ENCODE peak calls at places on chromosome 1, in eight cellular contexts. D is foreskin fibroblast; C is AG09319; P is IMR-90; M is heart right ventricle; O is GM13977; V is dorsolateral prefrontal cortex; B is CD8-positive, alpha-beta T cell. R is an unnamed sample.

GRCh38 chr1:34740161-34740875 is 14.5 kb upstream of the GJB5 start:
- DNase-seq in D (no peak), C (no peak), P (no peak), M (no peak), O (no peak), V (no peak), B (no peak), R (no peak)

GRCh38 chr1:39668111-39668510 is 3.8 kb downstream of the NT5C1A start:
- DNase-seq in D (no peak), C (no peak), P (no peak), M (peak), O (no peak), V (no peak), B (no peak), R (no peak)

GRCh38 chr1:156401681-156402081 is 32.7 kb downstream of the RHBG start:
- DNase-seq in D (no peak), C (no peak), P (no peak), M (no peak), O (no peak), V (no peak), B (no peak), R (no peak)

GRCh38 chr1:147492207-147492606 is 49.1 kb upstream of the BCL9 start:
- DNase-seq in D (no peak), C (no peak), P (no peak), M (no peak), O (no peak), V (no peak), B (no peak), R (no peak)

GRCh38 chr1:154742586-154742985 is 127.5 kb downstream of the KCNN3 start:
- DNase-seq in D (no peak), C (no peak), P (no peak), M (no peak), O (no peak), V (no peak), B (no peak), R (no peak)

GRCh38 chr1:45522324-45523104 is 830 bp upstream of the PRDX1 start:
- DNase-seq in D (peak), C (no peak), P (peak), M (no peak), O (peak), V (no peak), B (no peak), R (peak)

GRCh38 chr1:77888071-77888428 is 374 bp upstream of the NEXN start:
- DNase-seq in D (peak), C (peak), P (peak), M (no peak), O (no peak), V (no peak), B (no peak), R (peak)

GRCh38 chr1:198443374-198444233 is 96.9 kb downstream of the ATP6V1G3 start:
- DNase-seq in D (peak), C (peak), P (peak), M (no peak), O (no peak), V (no peak), B (no peak), R (peak)

GRCh38 chr1:80075351-80075750 is 1068.8 kb upstream of the ADGRL4 start:
- DNase-seq in D (no peak), C (no peak), P (no peak), M (no peak), O (no peak), V (no peak), B (no peak), R (no peak)

GRCh38 chr1:58893257-58893869 is 109.5 kb upstream of the JUN start:
- DNase-seq in D (no peak), C (no peak), P (no peak), M (peak), O (no peak), V (no peak), B (no peak), R (no peak)

GRCh38 chr1:19437911-19438310 is 47.4 kb downstream of the CAPZB start:
- DNase-seq in D (peak), C (no peak), P (peak), M (peak), O (no peak), V (no peak), B (no peak), R (no peak)

GRCh38 chr1:215617979-215618378 is 50.9 kb downstream of the KCTD3 start:
- DNase-seq in D (no peak), C (no peak), P (peak), M (no peak), O (no peak), V (no peak), B (no peak), R (no peak)

GRCh38 chr1:151613275-151613867 is 1.5 kb downstream of the SNX27 start:
- DNase-seq in D (no peak), C (no peak), P (no peak), M (no peak), O (no peak), V (no peak), B (no peak), R (no peak)

DNA sequence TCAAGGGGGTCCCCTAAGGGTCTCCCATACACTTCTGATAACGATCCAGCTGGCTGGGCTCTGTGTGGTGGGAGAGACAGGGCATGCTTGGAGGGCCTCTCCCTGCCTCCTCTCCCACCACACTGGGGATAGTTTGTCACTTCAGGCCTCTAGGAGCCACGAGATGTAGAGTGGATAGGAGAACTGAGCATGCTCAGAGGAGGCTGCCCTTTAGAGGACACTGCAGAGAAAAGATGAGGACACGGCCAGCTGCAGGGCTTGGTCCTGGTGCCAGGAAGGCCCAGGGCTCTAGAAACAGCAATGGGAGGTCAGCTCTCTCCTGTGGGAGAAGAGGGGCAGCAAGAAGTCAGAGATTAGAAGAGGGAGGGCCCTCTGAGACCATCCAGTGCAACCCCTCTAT is 25.7 kb downstream of the SLC9A1 start:
- DNase-seq in D (no peak), C (no peak), P (no peak), M (no peak), O (no peak), V (no peak), B (no peak), R (no peak)
- TF ChIP-seq CTCF in D (no peak), C (no peak), P (no peak), M (no peak), O (no peak), V (no peak), B (no peak), R (no peak)

GRCh38 chr1:99527078-99527477 is 118.8 kb upstream of the PALMD start:
- DNase-seq in D (no peak), C (no peak), P (peak), M (no peak), O (no peak), V (no peak), B (no peak), R (no peak)
- TF ChIP-seq CTCF in D (peak), C (peak), P (peak), M (peak), O (peak), V (peak), B (no peak), R (peak)

GRCh38 chr1:115976900-115977480 is 677 bp downstream of the SLC22A15 start:
- DNase-seq in D (no peak), C (no peak), P (no peak), M (no peak), O (no peak), V (peak), B (no peak), R (no peak)

GRCh38 chr1:115977481-115978258 is 1.4 kb downstream of the SLC22A15 start:
- DNase-seq in D (peak), C (peak), P (no peak), M (no peak), O (no peak), V (no peak), B (no peak), R (peak)

GRCh38 chr1:115973154-115973553 is 3.2 kb upstream of the SLC22A15 start:
- DNase-seq in D (no peak), C (no peak), P (no peak), M (no peak), O (no peak), V (no peak), B (no peak), R (no peak)

GRCh38 chr1:115976062-115976899 is at the start of gene SLC22A15:
- DNase-seq in D (peak), C (peak), P (no peak), M (peak), O (peak), V (peak), B (peak), R (peak)

DNA sequence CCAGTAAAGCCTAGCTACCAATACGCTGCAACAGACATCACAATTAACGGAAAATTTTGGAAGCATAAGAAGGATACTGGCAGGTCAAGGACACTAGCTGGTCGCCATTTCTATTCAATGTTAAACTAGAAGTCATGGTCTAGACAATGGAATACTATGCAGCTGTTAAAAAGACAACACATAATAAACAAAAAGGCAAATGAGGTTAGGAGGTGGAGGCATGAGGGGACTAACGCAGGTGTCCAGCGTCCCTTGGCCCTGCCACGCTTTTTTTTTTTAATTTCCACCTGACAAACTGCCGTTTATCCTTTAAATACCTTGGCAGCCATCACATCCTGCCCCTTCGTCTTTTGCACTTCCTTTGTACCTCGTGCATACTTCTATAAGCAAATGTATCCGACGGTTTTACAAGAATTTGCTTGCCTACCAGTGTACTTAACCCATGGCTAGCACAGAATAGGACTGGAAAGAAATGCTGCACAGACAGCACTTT is 698 bp upstream of the SLC22A15 start:
- DNase-seq in D (no peak), C (no peak), P (no peak), M (no peak), O (no peak), V (no peak), B (no peak), R (no peak)
- TF ChIP-seq CTCF in D (no peak), C (no peak), P (no peak), M (no peak), O (no peak), V (no peak), B (no peak), R (no peak)

GRCh38 chr1:230794871-230795645 is 47.9 kb downstream of the CAPN9 start:
- DNase-seq in D (no peak), C (no peak), P (no peak), M (no peak), O (no peak), V (no peak), B (no peak), R (no peak)

GRCh38 chr1:230798187-230798484 is 50.9 kb downstream of the CAPN9 start:
- DNase-seq in D (no peak), C (no peak), P (no peak), M (no peak), O (no peak), V (no peak), B (no peak), R (no peak)

GRCh38 chr1:230796626-230797025 is 49.4 kb downstream of the CAPN9 start:
- DNase-seq in D (no peak), C (no peak), P (no peak), M (no peak), O (no peak), V (no peak), B (no peak), R (no peak)

GRCh38 chr1:230798491-230798890 is 51.3 kb downstream of the CAPN9 start:
- DNase-seq in D (no peak), C (no peak), P (no peak), M (no peak), O (no peak), V (no peak), B (no peak), R (no peak)

GRCh38 chr1:230797376-230798186 is 50.4 kb downstream of the CAPN9 start:
- DNase-seq in D (peak), C (peak), P (peak), M (peak), O (no peak), V (peak), B (no peak), R (peak)
- TF ChIP-seq CTCF in D (peak), C (peak), P (peak), M (peak), O (peak), V (peak), B (no peak), R (peak)

DNA sequence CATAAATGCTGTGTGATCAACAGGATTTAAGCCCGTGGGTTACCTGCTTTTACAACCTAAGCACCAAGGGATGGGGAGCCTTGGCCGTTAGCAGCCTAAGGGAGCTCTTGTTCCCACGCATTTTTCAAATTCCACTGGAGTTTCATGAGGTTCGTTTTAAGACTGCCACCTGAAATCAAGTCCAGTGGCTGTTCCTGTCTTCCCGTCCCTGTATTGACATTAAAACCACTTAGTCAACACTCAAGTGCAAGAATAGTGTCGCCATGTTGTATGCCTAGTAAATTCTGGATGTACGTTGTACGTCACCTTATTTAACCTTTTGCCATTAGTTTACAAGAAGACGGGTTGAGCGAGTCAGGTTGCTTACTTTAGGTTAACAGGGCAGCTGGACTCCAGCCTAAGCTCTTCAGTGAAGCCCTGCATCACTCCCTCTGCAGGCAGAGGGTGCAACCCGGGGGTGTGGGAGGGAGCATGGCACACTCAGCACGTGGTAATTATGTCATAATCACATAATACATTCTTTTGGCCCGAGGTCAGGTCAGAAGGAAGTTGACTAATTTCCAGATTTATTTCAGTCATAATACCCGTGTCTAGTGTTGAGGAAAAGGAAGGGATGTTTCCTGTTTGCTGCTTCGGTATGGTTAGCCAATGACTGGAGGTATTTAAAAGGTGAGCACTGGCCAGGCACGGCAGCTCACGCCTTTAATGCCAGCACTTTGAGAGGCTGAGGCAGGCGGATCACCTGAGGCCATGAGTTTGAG is 42.5 kb downstream of the CNST start:
- DNase-seq in D (peak), C (no peak), P (peak), M (peak), O (peak), V (no peak), B (no peak), R (peak)
- TF ChIP-seq CTCF in D (peak), C (peak), P (peak), M (peak), O (no peak), V (no peak), B (no peak), R (peak)

DNA sequence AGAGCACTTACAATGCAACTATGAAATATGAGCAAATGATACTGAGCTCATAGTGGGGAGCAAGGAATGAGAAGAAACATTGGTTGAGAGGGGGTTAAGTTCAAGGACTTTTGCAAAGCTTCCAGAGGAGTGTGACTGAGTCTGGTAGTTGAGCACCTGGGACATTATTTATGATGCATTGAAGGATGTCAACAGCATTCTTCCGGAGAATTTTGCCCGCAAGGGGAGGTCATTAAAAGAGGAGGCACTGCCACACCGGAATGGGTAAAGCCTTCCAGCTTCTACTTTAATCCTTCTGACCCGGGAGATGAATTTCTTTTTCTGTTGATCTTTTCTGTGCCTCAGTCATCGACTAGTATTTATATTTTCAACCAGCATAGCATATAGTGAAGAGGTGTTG is 208.4 kb upstream of the CAMK1G start:
- DNase-seq in D (no peak), C (no peak), P (no peak), M (no peak), O (no peak), V (no peak), B (no peak), R (no peak)
- TF ChIP-seq CTCF in D (no peak), C (no peak), P (no peak), M (no peak), O (no peak), V (no peak), B (no peak), R (no peak)

GRCh38 chr1:168087696-168088095 is 49.0 kb downstream of the GPR161 start:
- DNase-seq in D (no peak), C (no peak), P (no peak), M (no peak), O (no peak), V (no peak), B (no peak), R (no peak)
- TF ChIP-seq CTCF in D (no peak), C (no peak), P (no peak), M (no peak), O (no peak), V (no peak), B (no peak), R (no peak)

GRCh38 chr1:18398791-18399551 is 81.8 kb upstream of the KLHDC7A start:
- DNase-seq in D (no peak), C (no peak), P (no peak), M (no peak), O (no peak), V (no peak), B (no peak), R (no peak)
- TF ChIP-seq CTCF in D (no peak), C (no peak), P (no peak), M (no peak), O (no peak), V (no peak), B (no peak), R (no peak)

GRCh38 chr1:106217765-106218164 is 838.7 kb upstream of the PRMT6 start:
- DNase-seq in D (no peak), C (no peak), P (no peak), M (no peak), O (no peak), V (no peak), B (no peak), R (no peak)
- TF ChIP-seq CTCF in D (no peak), C (no peak), P (no peak), M (no peak), O (no peak), V (no peak), B (no peak), R (no peak)

R was measured in HFFc6.